ENCODE peak calls at places on chromosome 1, in eight cellular contexts. J, R, O, L, T, V, S and G are unnamed samples.

GRCh38 chr1:58932820-58933598 is 149.2 kb upstream of the JUN start:
- DNase-seq in J (peak), R (no peak), O (no peak), L (peak), T (no peak), V (no peak), S (peak), G (peak)

GRCh38 chr1:12424150-12424549 is 193.9 kb downstream of the DHRS3 start:
- DNase-seq in J (peak), R (no peak), O (no peak), L (no peak), T (no peak), V (no peak), S (no peak), G (peak)

GRCh38 chr1:31923905-31924304 is 14.3 kb downstream of the PTP4A2 start:
- DNase-seq in J (no peak), R (no peak), O (no peak), L (no peak), T (no peak), V (no peak), S (no peak), G (peak)

GRCh38 chr1:223756002-223756775 is 43.9 kb downstream of the CAPN2 start:
- DNase-seq in J (no peak), R (no peak), O (no peak), L (no peak), T (no peak), V (peak), S (no peak), G (peak)

GRCh38 chr1:2914702-2915101 is 106.6 kb upstream of the ACTRT2 start:
- DNase-seq in J (no peak), R (no peak), O (no peak), L (no peak), T (no peak), V (no peak), S (no peak), G (no peak)

GRCh38 chr1:116666747-116667576 is 571 bp downstream of the IGSF3 start:
- DNase-seq in J (no peak), R (no peak), O (no peak), L (no peak), T (no peak), V (no peak), S (no peak), G (peak)

GRCh38 chr1:26696645-26697440 is 1.0 kb downstream of the ARID1A start:
- DNase-seq in J (no peak), R (no peak), O (no peak), L (no peak), T (peak), V (no peak), S (no peak), G (peak)

GRCh38 chr1:9653195-9653782 is 1.8 kb downstream of the PIK3CD start:
- DNase-seq in J (no peak), R (no peak), O (no peak), L (no peak), T (no peak), V (no peak), S (no peak), G (peak)

GRCh38 chr1:179706339-179706941 is 36.7 kb upstream of the FAM163A start:
- DNase-seq in J (peak), R (no peak), O (no peak), L (peak), T (peak), V (no peak), S (peak), G (peak)
- H3K27ac ChIP-seq in J (no peak), R (no peak), O (no peak), L (no peak), T (no peak), V (no peak), S (no peak), G (no peak)

DNA sequence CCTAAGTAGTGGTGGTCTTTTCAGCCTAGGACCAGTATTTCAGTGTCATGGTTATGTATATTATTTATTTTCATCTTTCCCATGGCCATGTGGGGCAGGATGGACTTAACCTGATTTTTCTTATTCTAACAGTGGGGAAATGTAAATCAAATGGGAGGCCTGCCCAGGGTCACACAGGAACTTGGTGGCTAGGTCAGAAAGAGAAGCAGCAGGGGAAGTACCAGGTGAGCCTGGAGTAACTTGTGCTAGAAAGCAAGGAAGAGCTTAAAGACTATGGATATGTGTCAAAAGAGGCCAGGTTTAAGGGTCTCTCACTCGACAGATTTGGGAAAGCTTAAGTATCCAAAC is 936 bp downstream of the ZFP69B start:
- DNase-seq in J (no peak), R (no peak), O (no peak), L (no peak), T (no peak), V (no peak), S (no peak), G (no peak)
- H3K27ac ChIP-seq in J (peak), R (no peak), O (no peak), L (no peak), T (no peak), V (no peak), S (peak), G (peak)

DNA sequence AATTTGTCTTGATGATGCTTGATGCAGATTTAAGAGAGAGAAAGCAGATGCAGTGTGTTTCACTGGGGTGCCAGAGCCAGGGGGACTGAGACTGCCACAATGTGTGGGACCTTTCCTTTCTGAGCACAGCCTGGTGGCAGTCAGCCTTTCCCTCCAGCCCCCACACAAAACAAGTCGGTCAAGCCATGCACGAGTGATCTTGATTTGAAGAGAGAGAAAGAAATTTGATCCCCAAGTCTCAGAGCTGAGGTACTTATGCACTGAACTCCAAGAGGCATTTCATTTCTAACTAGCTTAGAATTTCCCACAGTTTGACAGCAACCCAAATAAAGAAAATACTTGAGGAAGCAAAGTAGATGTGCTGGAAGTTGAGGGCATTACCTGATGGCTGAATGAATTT is 193.8 kb downstream of the ST6GALNAC3 start:
- DNase-seq in J (peak), R (no peak), O (no peak), L (no peak), T (no peak), V (no peak), S (no peak), G (no peak)
- H3K27ac ChIP-seq in J (no peak), R (no peak), O (no peak), L (no peak), T (no peak), V (no peak), S (no peak), G (no peak)

GRCh38 chr1:207835958-207836357 is 75.0 kb downstream of the CD34 start:
- DNase-seq in J (no peak), R (no peak), O (no peak), L (no peak), T (no peak), V (no peak), S (no peak), G (no peak)

GRCh38 chr1:207839083-207839413 is 71.9 kb downstream of the CD34 start:
- DNase-seq in J (no peak), R (no peak), O (no peak), L (no peak), T (no peak), V (no peak), S (no peak), G (no peak)

GRCh38 chr1:207836616-207837352 is 74.1 kb downstream of the CD34 start:
- DNase-seq in J (no peak), R (peak), O (no peak), L (no peak), T (no peak), V (no peak), S (no peak), G (no peak)

GRCh38 chr1:207840380-207840779 is 70.5 kb downstream of the CD34 start:
- DNase-seq in J (no peak), R (peak), O (no peak), L (no peak), T (no peak), V (no peak), S (no peak), G (no peak)

GRCh38 chr1:207838156-207839082 is 72.5 kb downstream of the CD34 start:
- DNase-seq in J (no peak), R (peak), O (no peak), L (no peak), T (peak), V (no peak), S (no peak), G (no peak)
- H3K27ac ChIP-seq in J (no peak), R (peak), O (peak), L (no peak), T (peak), V (peak), S (no peak), G (no peak)

DNA sequence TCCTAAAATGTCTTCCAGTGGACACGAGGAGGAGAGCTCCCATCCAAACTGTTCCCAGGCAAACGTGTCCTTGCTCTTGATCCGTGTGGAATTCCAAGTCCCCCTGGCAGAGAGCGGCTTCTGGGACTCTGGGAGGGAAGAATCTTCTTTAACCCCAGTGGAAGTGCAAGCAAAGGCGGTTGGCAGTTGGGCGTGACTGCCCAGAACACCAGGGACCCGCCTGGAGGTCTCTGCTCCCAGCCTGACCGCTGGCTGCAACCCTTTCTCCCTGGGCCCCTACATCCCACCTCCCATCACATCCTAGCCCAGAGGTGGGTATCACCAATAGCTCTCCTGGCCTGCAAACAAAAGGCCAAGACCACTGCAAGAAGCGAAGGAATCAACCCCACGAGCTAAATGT is 17.8 kb downstream of the CASZ1 start:
- DNase-seq in J (no peak), R (no peak), O (no peak), L (no peak), T (no peak), V (no peak), S (no peak), G (no peak)
- H3K27ac ChIP-seq in J (no peak), R (no peak), O (peak), L (peak), T (no peak), V (no peak), S (no peak), G (no peak)